ENCODE peak calls at places on chromosome 13, in four cellular contexts. O is A673, H is A549, I is sigmoid colon. F is an unnamed sample.

GRCh38 chr13:86383151-86383550 is 583.9 kb upstream of the SLITRK6 start:
- DNase-seq in O (no peak), H (no peak), I (no peak), F (no peak)

GRCh38 chr13:82341116-82341515 is 1541.2 kb downstream of the SLITRK1 start:
- DNase-seq in O (no peak), H (no peak), I (no peak), F (no peak)

GRCh38 chr13:42392180-42392579 is 120.2 kb downstream of the AKAP11 start:
- DNase-seq in O (no peak), H (no peak), I (no peak), F (no peak)

GRCh38 chr13:87923713-87924112 is 252.5 kb downstream of the SLITRK5 start:
- DNase-seq in O (no peak), H (no peak), I (no peak), F (no peak)

GRCh38 chr13:94195715-94196114 is 283.8 kb downstream of the DCT start:
- DNase-seq in O (no peak), H (no peak), I (no peak), F (no peak)

GRCh38 chr13:42539670-42540069 is 34.3 kb upstream of the TNFSF11 start:
- DNase-seq in O (no peak), H (no peak), I (no peak), F (no peak)

GRCh38 chr13:59447031-59447430 is 716.7 kb downstream of the DIAPH3 start:
- DNase-seq in O (peak; percentile 58), H (no peak), I (no peak), F (no peak)

GRCh38 chr13:99620806-99621205 is 119.5 kb downstream of the TM9SF2 start:
- DNase-seq in O (no peak), H (no peak), I (no peak), F (no peak)

GRCh38 chr13:37179646-37180045 is 74.2 kb upstream of the CSNK1A1L start:
- DNase-seq in O (no peak), H (no peak), I (no peak), F (no peak)

GRCh38 chr13:25165664-25166063 is 6.4 kb downstream of the AMER2 start:
- DNase-seq in O (peak; percentile 38), H (no peak), I (no peak), F (no peak)

GRCh38 chr13:31431722-31432137 is 232.0 kb downstream of the B3GLCT start:
- DNase-seq in O (peak; percentile 54), H (peak; percentile 7), I (no peak), F (no peak)

GRCh38 chr13:26867451-26868067 is 107.0 kb upstream of the GPR12 start:
- DNase-seq in O (peak; percentile 29), H (peak; percentile 2), I (no peak), F (no peak)

DNA sequence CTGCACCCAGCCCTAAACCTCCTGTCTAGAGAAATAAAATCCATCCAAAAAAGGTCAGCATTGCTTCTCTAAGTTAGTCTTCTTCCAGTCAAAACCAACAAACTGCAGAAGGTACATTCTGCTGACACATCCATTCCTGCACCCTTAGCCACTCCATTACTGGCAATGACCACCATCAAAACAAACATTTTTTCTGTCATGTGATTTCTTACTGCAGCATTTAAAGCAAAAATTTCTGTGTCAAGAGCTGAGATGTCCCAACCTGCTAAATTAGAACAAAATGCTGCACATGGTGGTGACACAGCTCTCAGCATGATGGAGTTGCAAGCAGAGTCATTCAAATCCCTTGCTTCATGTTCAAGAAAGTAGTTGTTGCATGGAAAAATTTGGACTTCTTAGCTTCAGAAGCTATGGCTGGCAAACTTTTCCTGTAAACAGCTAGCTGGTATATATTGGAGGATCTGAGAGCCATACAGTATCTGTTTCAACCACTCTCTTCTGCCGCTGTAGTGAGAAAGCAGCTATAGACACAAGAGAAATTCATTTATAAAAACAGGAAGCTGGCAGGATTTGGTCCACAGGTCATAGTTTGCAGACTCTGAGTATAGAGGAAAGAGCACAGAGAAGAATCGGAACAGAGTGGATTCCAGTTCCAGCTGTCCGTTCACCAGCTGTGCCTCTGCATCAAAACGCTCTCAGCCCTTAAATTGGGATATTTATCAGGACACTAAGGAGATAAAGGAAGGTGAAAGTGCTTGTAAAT is 17.4 kb downstream of the RUBCNL start:
- DNase-seq in O (no peak), H (no peak), I (no peak), F (no peak)
- H3K27ac ChIP-seq in O (peak overlapping the region; percentile 45), H (no peak overlapping the region), I (peak overlapping the region; percentile 17), F (no peak overlapping the region)

DNA sequence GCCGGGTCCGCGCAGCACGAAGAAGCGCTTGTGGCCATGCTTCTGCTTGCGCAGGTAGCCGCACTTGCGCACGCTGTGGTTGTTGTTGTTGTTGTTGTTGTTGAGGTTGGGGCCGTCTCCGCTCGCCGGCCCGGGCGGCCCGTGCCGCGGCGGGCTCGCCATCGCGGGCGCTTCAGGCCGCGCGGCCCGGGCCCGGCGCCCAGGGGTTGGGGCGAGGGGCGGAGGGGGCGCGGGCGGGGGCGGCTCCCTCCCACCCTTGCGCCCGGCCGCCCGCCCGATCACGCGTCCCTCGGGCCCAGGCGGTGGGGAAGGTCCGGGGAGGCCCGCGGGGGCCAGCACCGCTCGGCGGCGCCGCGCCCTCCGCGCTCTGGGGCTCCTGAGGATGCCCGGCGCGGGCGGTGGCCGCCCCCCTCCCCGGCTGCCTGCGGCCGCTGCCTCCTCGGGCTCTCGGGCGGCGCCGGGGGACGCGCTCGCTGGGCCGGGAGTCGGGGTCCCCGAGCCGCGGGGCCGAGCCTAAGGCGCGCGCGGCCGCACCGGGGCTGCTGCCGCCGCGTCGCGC is 412 bp downstream of the IRS2 start:
- DNase-seq in O (no peak), H (no peak), I (no peak), F (no peak)
- H3K27ac ChIP-seq in O (peak overlapping the region; percentile 93), H (peak overlapping the region; percentile 98), I (peak overlapping the region; percentile 98), F (peak overlapping the region; percentile 87)

GRCh38 chr13:109010912-109011311 is 381.5 kb downstream of the MYO16 start:
- DNase-seq in O (peak; percentile 18), H (no peak), I (no peak), F (no peak)

GRCh38 chr13:109009756-109010155 is 380.3 kb downstream of the MYO16 start:
- DNase-seq in O (no peak), H (no peak), I (no peak), F (no peak)

GRCh38 chr13:109012115-109012514 is 382.7 kb downstream of the MYO16 start:
- DNase-seq in O (no peak), H (no peak), I (no peak), F (no peak)

DNA sequence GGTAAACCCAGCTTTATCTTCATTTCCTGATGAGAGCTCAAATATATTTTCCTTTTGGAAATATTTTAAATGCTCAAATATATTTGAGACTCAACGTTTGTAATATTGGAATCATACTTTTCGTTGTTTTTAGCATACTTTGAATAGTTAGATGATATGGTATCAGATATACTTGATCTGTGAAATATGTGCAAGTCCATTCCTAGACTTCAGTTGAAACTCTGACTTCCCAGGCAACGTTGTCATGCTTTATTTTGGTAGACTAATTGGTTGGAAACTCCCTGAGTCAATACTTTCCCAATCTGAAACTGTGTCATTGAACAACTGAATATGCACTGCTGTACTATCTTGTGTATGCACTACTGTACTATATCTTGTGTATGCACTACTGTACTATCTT is 378.5 kb downstream of the MYO16 start:
- DNase-seq in O (no peak), H (no peak), I (no peak), F (no peak)
- H3K27ac ChIP-seq in O (no peak overlapping the region), H (no peak overlapping the region), I (no peak overlapping the region), F (no peak overlapping the region)

DNA sequence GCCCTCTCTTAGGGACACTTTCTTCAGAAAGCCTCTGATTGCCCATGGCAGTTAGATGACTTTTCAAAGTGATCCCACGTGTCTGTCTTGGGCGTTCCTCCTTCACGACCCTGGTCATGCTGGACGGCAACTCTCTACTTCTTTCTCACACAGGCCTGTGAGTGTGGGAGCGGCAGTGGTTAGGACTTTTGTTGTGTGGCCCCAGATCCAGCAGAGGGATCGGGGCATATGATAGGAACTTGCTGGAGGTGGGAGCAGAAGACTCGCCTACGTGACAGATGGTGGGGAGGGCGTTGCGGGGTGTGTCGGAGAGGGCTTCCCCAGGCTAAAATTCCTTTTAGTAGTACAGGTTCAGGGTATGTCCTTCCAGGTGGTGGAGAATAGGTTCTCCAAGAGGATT is 289.5 kb upstream of the MAB21L1 start:
- DNase-seq in O (no peak), H (no peak), I (no peak), F (no peak)
- H3K27ac ChIP-seq in O (no peak overlapping the region), H (no peak overlapping the region), I (no peak overlapping the region), F (no peak overlapping the region)

GRCh38 chr13:23323946-23324709 is 109.4 kb downstream of the SACS start:
- DNase-seq in O (no peak), H (no peak), I (no peak), F (no peak)

GRCh38 chr13:23319915-23320224 is 113.6 kb downstream of the SACS start:
- DNase-seq in O (no peak), H (no peak), I (no peak), F (no peak)

GRCh38 chr13:23322353-23323336 is 110.9 kb downstream of the SACS start:
- DNase-seq in O (no peak), H (no peak), I (no peak), F (no peak)

GRCh38 chr13:23320926-23321533 is 112.5 kb downstream of the SACS start:
- DNase-seq in O (no peak), H (no peak), I (no peak), F (no peak)

DNA sequence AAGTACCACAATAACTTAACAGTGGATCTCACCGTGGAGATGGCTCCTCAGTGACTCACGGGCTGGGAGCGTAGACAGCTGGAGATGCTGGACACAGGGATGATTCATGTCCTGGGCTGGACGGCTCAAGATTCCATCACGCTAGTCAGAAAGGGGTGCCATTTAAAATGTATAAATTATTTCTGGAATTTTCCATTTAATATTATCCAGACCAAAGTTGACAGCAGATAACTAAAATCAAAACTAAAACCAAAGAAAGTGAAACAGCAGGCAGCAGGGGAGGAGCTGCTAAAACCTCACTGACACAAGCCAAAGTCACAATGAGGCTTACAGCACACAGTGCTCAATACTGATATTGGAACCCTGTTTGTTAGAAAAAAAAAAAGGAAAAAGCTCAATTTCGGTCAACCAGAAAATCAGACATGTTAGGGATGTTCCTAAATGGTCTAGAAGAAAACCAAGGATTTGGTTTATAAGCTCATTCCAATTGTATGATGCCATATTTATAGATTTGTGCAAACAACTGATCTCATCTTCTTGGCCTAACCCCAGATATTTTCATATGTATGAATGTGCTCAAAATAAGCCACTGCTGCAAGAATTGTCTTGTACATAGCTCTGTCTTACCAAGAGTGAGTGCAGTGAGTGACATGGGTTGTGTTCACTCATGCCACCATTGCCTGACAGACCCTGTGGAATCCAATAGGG is 111.8 kb downstream of the SACS start:
- DNase-seq in O (no peak), H (peak; percentile 86), I (peak; percentile 76), F (no peak)
- H3K27ac ChIP-seq in O (no peak overlapping the region), H (peak overlapping the region; percentile 88), I (peak overlapping the region; percentile 59), F (no peak overlapping the region)

F was measured in substantia nigra.